ENCODE peak calls at places on chromosomes 13 and 19, in seven cellular contexts. O, V, B, A, C, H and G are unnamed samples.

GRCh38 chr13:28611021-28611420 is 47.9 kb upstream of the POMP start:
- DNase-seq in O (no peak), H (no peak), V (no peak), B (peak), A (no peak), C (no peak), G (no peak)

GRCh38 chr19:2634960-2635359 is 67.5 kb downstream of the GNG7 start:
- DNase-seq in A (no peak), H (no peak), O (no peak), V (no peak), C (no peak), B (no peak), G (no peak)

GRCh38 chr13:88434953-88435352 is 763.8 kb downstream of the SLITRK5 start:
- DNase-seq in H (no peak), V (no peak), C (no peak), A (no peak), O (no peak), B (no peak), G (no peak)

GRCh38 chr13:110388141-110388943 is 81.3 kb downstream of the COL4A2 start:
- DNase-seq in C (peak), V (no peak), A (peak), O (no peak), H (peak), B (peak), G (no peak)

GRCh38 chr19:57437931-57438330 is 2.8 kb downstream of the ZNF749 start:
- DNase-seq in C (no peak), A (no peak), H (no peak), V (no peak), O (no peak), B (peak), G (no peak)

GRCh38 chr19:48659768-48660167 is 13.0 kb downstream of the NTN5 start:
- DNase-seq in B (peak), O (no peak), C (no peak), H (no peak), A (no peak), V (no peak), G (peak)

GRCh38 chr13:109704771-109705628 is 81.4 kb downstream of the IRS2 start:
- DNase-seq in C (peak), A (peak), V (no peak), H (no peak), B (no peak), O (no peak), G (peak)

GRCh38 chr19:34276614-34277013 is 22.3 kb downstream of the GARRE1 start:
- DNase-seq in A (no peak), V (no peak), H (no peak), O (no peak), B (no peak), C (no peak), G (no peak)

GRCh38 chr19:33227242-33227650 is 1.6 kb upstream of the SLC7A10 start:
- DNase-seq in O (no peak), A (peak), C (no peak), V (no peak), B (no peak), H (peak), G (no peak)

GRCh38 chr19:3289971-3290569 is 65.6 kb downstream of the CELF5 start:
- DNase-seq in O (no peak), V (no peak), A (no peak), C (no peak), H (no peak), B (no peak), G (no peak)

GRCh38 chr19:50280983-50281382 is 48.2 kb downstream of the KCNC3 start:
- DNase-seq in O (no peak), A (no peak), V (no peak), C (no peak), H (no peak), B (no peak), G (no peak)

GRCh38 chr19:33950141-33950805 is 153.6 kb downstream of the KCTD15 start:
- DNase-seq in H (no peak), V (no peak), B (no peak), O (no peak), A (no peak), C (no peak), G (no peak)

GRCh38 chr19:49801966-49802661 is 11.0 kb downstream of the FUZ start:
- DNase-seq in A (peak), C (peak), O (no peak), B (peak), V (peak), H (peak), G (no peak)

GRCh38 chr19:43769256-43769655 is 11.5 kb downstream of the KCNN4 start:
- DNase-seq in C (no peak), V (no peak), B (no peak), A (peak), O (no peak), H (no peak), G (no peak)

GRCh38 chr19:1070931-1071791 is 4.2 kb downstream of the ARHGAP45 start:
- DNase-seq in C (peak), H (peak), V (no peak), A (peak), O (no peak), B (no peak), G (no peak)

GRCh38 chr13:19834704-19835103 is 28.7 kb downstream of the ZMYM5 start:
- DNase-seq in A (no peak), V (no peak), H (no peak), O (no peak), B (no peak), C (no peak), G (no peak)

GRCh38 chr13:42707596-42707995 is 73.8 kb upstream of the FAM216B start:
- DNase-seq in H (no peak), O (no peak), A (no peak), V (no peak), C (no peak), B (peak), G (no peak)

GRCh38 chr13:78606471-78607408 is 3.4 kb upstream of the POU4F1 start:
- DNase-seq in V (no peak), H (peak), B (no peak), O (no peak), A (no peak), C (no peak), G (no peak)

GRCh38 chr19:50870417-50871089 is 2.7 kb upstream of the KLK2 start:
- DNase-seq in C (no peak), O (no peak), H (peak), A (no peak), B (no peak), V (no peak), G (no peak)

GRCh38 chr19:31214997-31215396 is 134.2 kb downstream of the TSHZ3 start:
- DNase-seq in H (no peak), V (no peak), B (peak), O (no peak), A (no peak), C (no peak), G (no peak)

GRCh38 chr13:61965756-61966155 is 550.1 kb upstream of the PCDH20 start:
- DNase-seq in O (no peak), B (no peak), C (no peak), V (no peak), A (no peak), H (no peak), G (no peak)

GRCh38 chr13:45833663-45834062 is 17.9 kb downstream of the SIAH3 start:
- DNase-seq in H (no peak), C (peak), A (no peak), B (peak), O (no peak), V (no peak), G (no peak)

GRCh38 chr13:69959041-69959440 is 148.6 kb upstream of the ATXN8OS start:
- DNase-seq in A (no peak), H (no peak), C (no peak), V (no peak), B (no peak), O (no peak), G (no peak)

GRCh38 chr13:49308104-49308875 is 60.6 kb downstream of the CDADC1 start:
- DNase-seq in A (peak), C (peak), V (no peak), B (no peak), H (no peak), O (no peak), G (no peak)

GRCh38 chr19:17195106-17195505 is 20.1 kb upstream of the USE1 start:
- DNase-seq in V (no peak), H (no peak), O (no peak), C (no peak), A (no peak), B (no peak), G (no peak)

GRCh38 chr19:17931532-17932191 is 1.2 kb upstream of the CCDC124 start:
- DNase-seq in A (no peak), C (no peak), B (no peak), V (peak), H (peak), O (no peak), G (no peak)

GRCh38 chr13:26487781-26488180 is 69.7 kb upstream of the WASF3 start:
- DNase-seq in B (no peak), C (no peak), H (no peak), A (no peak), O (no peak), V (no peak), G (no peak)

GRCh38 chr19:2116507-2116906 is 19.8 kb downstream of the IZUMO4 start:
- DNase-seq in C (no peak), V (no peak), B (no peak), H (no peak), O (no peak), A (no peak), G (no peak)

GRCh38 chr19:41353466-41354342 is at the start of gene TGFB1:
- DNase-seq in V (peak), A (peak), O (peak), H (peak), C (peak), B (peak), G (peak)

GRCh38 chr13:92896842-92897241 is 329.8 kb upstream of the GPC6 start:
- DNase-seq in O (no peak), H (no peak), A (no peak), C (no peak), V (peak), B (peak), G (no peak)